ENCODE peak calls at places on chromosomes 2 and 18, in nine cellular contexts. H, V, I, C, E, O, L, S and T are unnamed samples. For H3K36me3, the result is how much of the 10 kb centered on the place peaks cover.

GRCh38 chr2:231452799-231453508 is 11.3 kb downstream of the NCL start:
- DNase-seq in L (no peak), H (peak), S (no peak), I (no peak), O (no peak), V (no peak), C (no peak), E (peak), T (no peak)

GRCh38 chr18:32879497-32879896 is 106.7 kb upstream of the KLHL14 start:
- DNase-seq in C (peak), O (no peak), V (no peak), E (no peak), L (no peak), S (no peak), H (no peak), I (no peak), T (no peak)

GRCh38 chr2:203534486-203535077 is 519 bp downstream of the RAPH1 start:
- DNase-seq in O (no peak), E (peak), C (peak), H (no peak), S (no peak), L (peak), I (peak), V (no peak), T (no peak)

GRCh38 chr18:37668971-37669747 is 103.6 kb upstream of the CELF4 start:
- DNase-seq in L (no peak), E (no peak), I (peak), O (no peak), C (no peak), S (no peak), V (no peak), H (peak), T (no peak)

GRCh38 chr18:2086439-2086838 is 484.9 kb downstream of the METTL4 start:
- DNase-seq in S (no peak), I (no peak), V (no peak), C (no peak), E (no peak), H (no peak), L (no peak), O (no peak), T (no peak)

GRCh38 chr18:36275561-36275960 is 22.0 kb upstream of the FHOD3 start:
- DNase-seq in H (no peak), I (no peak), L (no peak), E (no peak), C (no peak), V (no peak), S (no peak), O (no peak), T (no peak)

GRCh38 chr2:217277646-217278048 is 417.8 kb upstream of the TNP1 start:
- DNase-seq in H (no peak), L (no peak), E (peak), O (no peak), C (peak), V (no peak), I (no peak), S (no peak), T (no peak)

GRCh38 chr2:9738718-9739496 is 104.4 kb upstream of the TAF1B start:
- DNase-seq in E (no peak), C (no peak), H (no peak), V (peak), S (no peak), L (peak), O (no peak), I (no peak), T (no peak)

GRCh38 chr18:78503129-78503528 is 476.5 kb upstream of the SALL3 start:
- DNase-seq in L (no peak), E (no peak), H (no peak), I (no peak), C (no peak), S (no peak), O (no peak), V (no peak), T (no peak)

GRCh38 chr2:187594801-187595200 is 40.6 kb upstream of the TFPI start:
- DNase-seq in H (no peak), L (no peak), S (no peak), O (no peak), C (no peak), V (no peak), I (no peak), E (no peak), T (no peak)

GRCh38 chr2:207902822-207903221 is 122.5 kb downstream of the PLEKHM3 start:
- DNase-seq in L (no peak), I (peak), O (no peak), E (no peak), V (no peak), H (no peak), S (no peak), C (peak), T (no peak)

GRCh38 chr18:54162431-54162830 is 62.0 kb downstream of the MBD2 start:
- DNase-seq in H (no peak), V (no peak), E (peak), L (no peak), O (no peak), C (peak), S (no peak), I (no peak), T (no peak)

GRCh38 chr2:69798466-69798908 is 31.0 kb upstream of the GMCL1 start:
- DNase-seq in E (no peak), S (no peak), O (peak), V (no peak), C (peak), H (no peak), L (no peak), I (no peak), T (peak)

GRCh38 chr18:58269931-58270330 is 225.9 kb downstream of the NEDD4L start:
- DNase-seq in V (no peak), C (peak), H (no peak), L (no peak), I (peak), E (peak), S (no peak), O (peak), T (no peak)

GRCh38 chr2:12080360-12080759 is 333.9 kb downstream of the LPIN1 start:
- DNase-seq in H (no peak), O (no peak), C (no peak), V (no peak), I (no peak), S (no peak), E (no peak), L (no peak), T (no peak)

GRCh38 chr2:132477436-132477835 is 60.8 kb downstream of the GPR39 start:
- DNase-seq in S (no peak), C (peak), E (no peak), V (no peak), I (no peak), L (no peak), O (no peak), H (no peak), T (no peak)

GRCh38 chr2:73830871-73831401 is 2.2 kb downstream of the STAMBP start:
- DNase-seq in C (peak), E (peak), S (no peak), O (no peak), I (no peak), H (no peak), V (no peak), L (no peak), T (no peak)

DNA sequence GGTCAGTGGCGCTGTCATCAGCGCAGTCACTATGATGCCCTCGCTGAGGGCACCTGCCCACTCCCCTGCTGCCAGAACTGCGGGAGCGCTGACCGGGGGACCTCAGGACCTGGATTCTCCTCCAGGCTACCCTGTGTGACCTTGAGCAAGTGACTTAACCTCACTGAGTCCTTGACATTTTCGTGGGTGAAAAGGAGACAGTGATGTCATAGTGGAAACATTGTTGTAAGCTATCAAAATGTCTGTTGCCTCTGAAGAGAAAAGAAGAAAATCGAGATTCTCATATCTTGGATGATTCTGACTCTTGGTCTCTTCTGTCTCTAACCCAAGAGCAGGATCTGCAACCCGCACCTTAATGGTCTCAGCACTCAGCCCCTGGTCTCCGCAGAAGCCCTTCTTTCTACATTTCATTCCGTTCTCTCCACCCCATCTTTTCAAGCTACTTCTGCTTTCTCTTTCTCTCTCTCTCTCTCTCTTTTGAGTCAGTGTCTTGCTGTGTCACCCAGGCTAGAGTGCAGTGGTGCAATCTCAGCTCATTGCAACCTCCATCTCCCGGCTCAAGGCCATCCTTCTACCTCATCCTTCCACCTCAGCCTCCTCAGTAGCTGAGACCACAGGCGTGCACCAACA is 987 bp upstream of the TUBA4A start:
- DNase-seq in C (no peak), H (no peak), I (no peak), S (no peak), L (peak), E (no peak), O (no peak), V (no peak), T (no peak)
- TF ChIP-seq CTCF in C (no peak), H (no peak), I (no peak), S (no peak), L (no peak), E (no peak), O (no peak), V (no peak), T (no peak)

GRCh38 chr2:240797500-240797895 is 22.5 kb downstream of the KIF1A start:
- DNase-seq in H (no peak), V (no peak), L (no peak), I (no peak), C (no peak), O (no peak), E (no peak), S (peak), T (no peak)

GRCh38 chr2:240798327-240798905 is 21.6 kb downstream of the KIF1A start:
- DNase-seq in E (no peak), V (peak), I (no peak), L (no peak), S (peak), C (no peak), O (no peak), H (no peak), T (no peak)

GRCh38 chr2:240799183-240799740 is 20.8 kb downstream of the KIF1A start:
- DNase-seq in E (no peak), H (no peak), V (no peak), L (no peak), S (peak), C (no peak), O (no peak), I (no peak), T (no peak)

GRCh38 chr2:240797914-240798313 is 22.1 kb downstream of the KIF1A start:
- DNase-seq in H (no peak), O (no peak), V (peak), C (no peak), L (no peak), I (no peak), E (no peak), S (no peak), T (peak)

GRCh38 chr2:240800241-240800640 is 19.8 kb downstream of the KIF1A start:
- DNase-seq in V (peak), E (no peak), L (peak), H (no peak), O (no peak), S (peak), C (peak), I (no peak), T (peak)
- H3K36me3 ChIP-seq in V (under half), E (under half), L (under half), H (under half), O (under half), S (under half), C (under half), I (under half), T (under half)

GRCh38 chr18:48296581-48296980 is 112.6 kb downstream of the ZBTB7C start:
- DNase-seq in I (no peak), C (no peak), V (no peak), H (peak), E (no peak), O (no peak), L (no peak), S (no peak), T (peak)

GRCh38 chr18:48293954-48294893 is 115.0 kb downstream of the ZBTB7C start:
- DNase-seq in H (no peak), I (peak), O (no peak), C (peak), E (peak), S (peak), L (peak), V (peak), T (no peak)

GRCh38 chr18:48294894-48295585 is 114.1 kb downstream of the ZBTB7C start:
- DNase-seq in O (no peak), S (peak), V (no peak), L (no peak), I (peak), H (no peak), E (no peak), C (no peak), T (no peak)

GRCh38 chr18:48297139-48297538 is 112.0 kb downstream of the ZBTB7C start:
- DNase-seq in I (no peak), H (no peak), S (no peak), O (no peak), E (peak), L (no peak), C (no peak), V (no peak), T (no peak)

GRCh38 chr18:48295586-48296311 is 113.4 kb downstream of the ZBTB7C start:
- DNase-seq in O (no peak), H (peak), S (peak), L (no peak), I (no peak), C (peak), V (no peak), E (no peak), T (no peak)
- TF ChIP-seq CTCF in O (no peak), H (peak), S (no peak), L (no peak), I (no peak), C (peak), V (peak), E (no peak), T (peak)

GRCh38 chr2:201269764-201270163 is 9.4 kb downstream of the CASP8 start:
- DNase-seq in S (no peak), C (no peak), V (no peak), H (no peak), E (no peak), O (no peak), I (no peak), L (no peak), T (no peak)
- H3K36me3 ChIP-seq in S (half or more), C (under half), V (under half), H (under half), E (under half), O (half or more), I (under half), L (under half), T (under half)